ENCODE peak calls at places on chromosome 1, in ten cellular contexts. O is breast epithelium; A is NCI-H1105; U is foreskin fibroblast; N is naive thymus-derived CD8-positive, alpha-beta T cell; E is lung; G is AG10803; W is astrocyte of the cerebellum; K is NCI-H510A treated with DMSO at 0.1 percent for 48 hours; Y is adipocyte. I is an unnamed sample.

GRCh38 chr1:57623039-57623790 is 199.4 kb upstream of the DAB1 start:
- DNase-seq in U (peak), G (peak), Y (peak), W (peak), N (no peak), A (no peak), E (no peak), K (no peak), O (no peak), I (no peak)

GRCh38 chr1:109769335-109770078 is 5.8 kb upstream of the EPS8L3 start:
- DNase-seq in E (no peak), G (peak), K (no peak), O (no peak), N (no peak), W (peak), A (no peak), U (peak), Y (peak), I (no peak)

GRCh38 chr1:200302893-200303250 is 107.0 kb downstream of the ZNF281 start:
- DNase-seq in K (no peak), U (peak), Y (no peak), E (no peak), O (no peak), W (no peak), N (no peak), A (no peak), G (peak), I (no peak)

GRCh38 chr1:26711777-26712176 is 16.0 kb downstream of the ARID1A start:
- DNase-seq in A (no peak), O (no peak), W (no peak), K (no peak), E (no peak), G (no peak), Y (no peak), N (no peak), U (no peak), I (no peak)

GRCh38 chr1:178500091-178500770 is 3.5 kb upstream of the CLEC20A start:
- DNase-seq in E (no peak), A (no peak), G (no peak), W (no peak), N (no peak), K (no peak), U (no peak), Y (peak), O (no peak), I (no peak)

GRCh38 chr1:50724626-50725286 is 235.3 kb downstream of the FAF1 start:
- DNase-seq in K (no peak), G (no peak), N (no peak), U (no peak), E (no peak), W (no peak), O (no peak), Y (no peak), A (no peak), I (no peak)

GRCh38 chr1:152447484-152447883 is 33.4 kb upstream of the CRNN start:
- DNase-seq in W (no peak), K (no peak), A (no peak), U (no peak), N (no peak), E (no peak), G (no peak), O (no peak), Y (no peak), I (peak)

GRCh38 chr1:167687919-167688519 is 33.8 kb upstream of the MPZL1 start:
- DNase-seq in A (peak), N (peak), O (peak), K (peak), U (peak), E (peak), G (peak), W (peak), Y (peak), I (peak)

GRCh38 chr1:61253059-61253735 is 170.8 kb downstream of the NFIA start:
- DNase-seq in N (no peak), O (peak), Y (no peak), A (peak), U (peak), W (no peak), G (peak), E (peak), K (peak), I (peak)

GRCh38 chr1:53738205-53739108 is 507 bp downstream of the GLIS1 start:
- DNase-seq in U (peak), A (no peak), O (no peak), E (no peak), N (no peak), K (no peak), Y (peak), W (no peak), G (no peak), I (no peak)

GRCh38 chr1:209704584-209704983 is at the start of gene HSD11B1:
- DNase-seq in Y (peak), U (peak), G (peak), E (peak), W (no peak), N (no peak), K (no peak), O (peak), A (no peak), I (no peak)

GRCh38 chr1:55444660-55445059 is 229.5 kb upstream of the USP24 start:
- DNase-seq in O (no peak), N (no peak), U (no peak), A (no peak), W (no peak), K (no peak), Y (no peak), G (no peak), E (no peak), I (no peak)

GRCh38 chr1:101309334-101310221 is 72.8 kb downstream of the S1PR1 start:
- DNase-seq in G (peak), O (no peak), A (peak), Y (peak), E (peak), N (peak), K (peak), U (peak), W (peak), I (no peak)

GRCh38 chr1:229410692-229411433 is 23.0 kb downstream of the ACTA1 start:
- DNase-seq in E (peak), N (no peak), K (peak), U (peak), Y (peak), W (no peak), O (no peak), G (peak), A (peak), I (no peak)

GRCh38 chr1:184035719-184036516 is 1.6 kb downstream of the COLGALT2 start:
- DNase-seq in G (no peak), K (no peak), O (no peak), Y (no peak), W (no peak), N (no peak), U (peak), A (no peak), E (no peak), I (no peak)

GRCh38 chr1:227540170-227541098 is 22.9 kb upstream of the ZNF678 start:
- DNase-seq in E (no peak), N (no peak), U (no peak), Y (no peak), O (no peak), G (no peak), W (no peak), K (no peak), A (no peak), I (no peak)

GRCh38 chr1:226548281-226549093 is at the start of gene STUM:
- DNase-seq in A (no peak), K (peak), E (no peak), N (peak), O (no peak), U (peak), W (no peak), Y (peak), G (peak), I (no peak)

GRCh38 chr1:111448482-111448917 is 556 bp downstream of the WDR77 start:
- DNase-seq in N (no peak), Y (peak), W (no peak), A (no peak), E (peak), K (no peak), O (peak), G (peak), U (peak), I (no peak)

GRCh38 chr1:10934150-10934818 is 78.2 kb upstream of the TARDBP start:
- DNase-seq in U (no peak), W (no peak), G (no peak), Y (no peak), A (no peak), N (no peak), E (no peak), O (no peak), K (no peak), I (no peak)

GRCh38 chr1:26530898-26531598 is 1.5 kb downstream of the RPS6KA1 start:
- DNase-seq in E (peak), A (peak), W (peak), O (peak), Y (peak), N (no peak), U (peak), K (peak), G (peak), I (no peak)

GRCh38 chr1:55053265-55053954 is 14.1 kb downstream of the PCSK9 start:
- DNase-seq in N (no peak), E (peak), G (no peak), A (no peak), W (no peak), K (no peak), O (no peak), U (no peak), Y (peak), I (no peak)

GRCh38 chr1:107139833-107140702 is 771 bp upstream of the NTNG1 start:
- DNase-seq in A (no peak), U (peak), W (peak), N (no peak), G (peak), E (peak), O (no peak), Y (peak), K (peak), I (no peak)

GRCh38 chr1:162212713-162213112 is 143.2 kb downstream of the NOS1AP start:
- DNase-seq in N (no peak), W (no peak), O (no peak), E (no peak), K (no peak), A (no peak), Y (no peak), G (no peak), U (no peak), I (no peak)

GRCh38 chr1:147849097-147849873 is 53.3 kb upstream of the GJA8 start:
- DNase-seq in A (no peak), O (no peak), K (no peak), N (no peak), W (no peak), E (no peak), U (peak), G (peak), Y (no peak), I (no peak)

GRCh38 chr1:82464362-82464931 is 663.7 kb downstream of the ADGRL2 start:
- DNase-seq in W (peak), O (no peak), G (no peak), U (peak), K (peak), E (peak), Y (peak), N (no peak), A (no peak), I (no peak)

GRCh38 chr1:156814571-156815260 is 1.9 kb downstream of the SH2D2A start:
- DNase-seq in G (no peak), O (no peak), E (no peak), U (no peak), N (no peak), K (no peak), A (no peak), Y (no peak), W (no peak), I (no peak)

GRCh38 chr1:118302145-118302544 is 117.1 kb upstream of the SPAG17 start:
- DNase-seq in O (no peak), W (no peak), E (no peak), K (no peak), G (peak), U (peak), N (no peak), Y (no peak), A (no peak), I (no peak)

GRCh38 chr1:96579639-96580038 is 141.9 kb upstream of the PTBP2 start:
- DNase-seq in W (no peak), K (no peak), E (no peak), Y (no peak), G (no peak), N (no peak), A (no peak), U (no peak), O (no peak), I (no peak)

GRCh38 chr1:219660666-219661463 is 48.0 kb upstream of the ZC3H11B start:
- DNase-seq in Y (peak), E (peak), K (no peak), W (peak), N (no peak), O (peak), A (no peak), U (peak), G (peak), I (peak)

GRCh38 chr1:227450489-227450888 is 112.9 kb upstream of the ZNF678 start:
- DNase-seq in W (no peak), O (no peak), K (no peak), E (no peak), Y (no peak), N (no peak), U (no peak), G (no peak), A (no peak), I (no peak)

GRCh38 chr1:73611681-73612080 is 586.3 kb downstream of the LRRIQ3 start:
- DNase-seq in K (no peak), G (no peak), U (no peak), Y (no peak), W (no peak), A (no peak), O (no peak), E (no peak), N (no peak), I (no peak)

GRCh38 chr1:109279615-109280278 is 3.2 kb downstream of the PSRC1 start:
- DNase-seq in U (no peak), E (no peak), K (no peak), O (no peak), Y (no peak), N (no peak), W (no peak), A (no peak), G (no peak), I (no peak)

GRCh38 chr1:32780628-32781267 is 36.4 kb downstream of the YARS1 start:
- DNase-seq in A (no peak), W (peak), E (no peak), G (no peak), N (no peak), U (no peak), K (no peak), Y (no peak), O (no peak), I (no peak)

GRCh38 chr1:66916320-66916719 is 8.3 kb downstream of the DNAI4 start:
- DNase-seq in K (no peak), E (no peak), A (no peak), N (no peak), G (peak), W (no peak), Y (peak), U (peak), O (no peak), I (no peak)

GRCh38 chr1:40709100-40709801 is 17.7 kb downstream of the NFYC start:
- DNase-seq in N (no peak), O (peak), Y (peak), A (peak), U (peak), K (peak), E (peak), G (peak), W (peak), I (peak)

GRCh38 chr1:60066001-60066400 is 7.6 kb downstream of the C1orf87 start:
- DNase-seq in U (peak), E (no peak), O (no peak), G (peak), K (no peak), N (no peak), Y (peak), A (no peak), W (no peak), I (no peak)

GRCh38 chr1:189606795-189607476 is 870.7 kb downstream of the BRINP3 start:
- DNase-seq in N (no peak), E (no peak), K (no peak), G (peak), U (peak), Y (peak), A (no peak), W (peak), O (no peak), I (no peak)